ENCODE peak calls at places on chromosomes 5 and 9, in four cellular contexts. G, M, J and E are unnamed samples.

GRCh38 chr5:77418162-77418561 is 74.0 kb downstream of the WDR41 start:
- DNase-seq in G (no peak), M (no peak), J (no peak), E (no peak)

GRCh38 chr9:76519027-76519835 is 60.2 kb downstream of the GCNT1 start:
- DNase-seq in G (no peak), M (no peak), J (no peak), E (no peak)

GRCh38 chr5:151286246-151286645 is 17.3 kb downstream of the SLC36A3 start:
- DNase-seq in G (no peak), M (no peak), J (no peak), E (no peak)

GRCh38 chr5:92330365-92330764 is 947.2 kb upstream of the ARRDC3 start:
- DNase-seq in G (no peak), M (no peak), J (no peak), E (no peak)

GRCh38 chr9:69931340-69931739 is 110.7 kb downstream of the CFAP95 start:
- DNase-seq in G (no peak), M (peak), J (no peak), E (no peak)

GRCh38 chr5:55356896-55357295 is 49.1 kb downstream of the MTREX start:
- DNase-seq in G (no peak), M (no peak), J (no peak), E (no peak)

GRCh38 chr9:33446507-33447403 is 638 bp downstream of the AQP3 start:
- DNase-seq in G (peak), M (peak), J (peak), E (peak)

GRCh38 chr9:129278391-129279237 is 100.6 kb upstream of the IER5L start:
- DNase-seq in G (no peak), M (peak), J (no peak), E (peak)

GRCh38 chr9:26260238-26260637 is 582.0 kb upstream of the TUSC1 start:
- DNase-seq in G (no peak), M (no peak), J (peak), E (no peak)

GRCh38 chr5:137278476-137278875 is 220.7 kb downstream of the SPOCK1 start:
- DNase-seq in G (no peak), M (no peak), J (no peak), E (no peak)

GRCh38 chr5:110956913-110957813 is 114.3 kb upstream of the TSLP start:
- DNase-seq in G (no peak), M (no peak), J (no peak), E (no peak)

GRCh38 chr5:10564838-10565784 is 1.2 kb downstream of the ANKRD33B start:
- DNase-seq in G (peak), M (peak), J (no peak), E (no peak)

GRCh38 chr5:4994994-4995393 is 145.1 kb upstream of the ADAMTS16 start:
- DNase-seq in G (no peak), M (no peak), J (peak), E (no peak)

GRCh38 chr9:77514886-77515711 is 133.0 kb downstream of the GNA14 start:
- DNase-seq in G (no peak), M (no peak), J (peak), E (no peak)

GRCh38 chr5:97181856-97182545 is 1.0 kb downstream of the RIOK2 start:
- DNase-seq in G (no peak), M (no peak), J (peak), E (no peak)

GRCh38 chr5:132812123-132812948 is 766 bp upstream of the SOWAHA start:
- DNase-seq in G (no peak), M (no peak), J (no peak), E (no peak)

GRCh38 chr9:134660407-134660806 is 18.8 kb downstream of the COL5A1 start:
- DNase-seq in G (no peak), M (peak), J (no peak), E (no peak)

GRCh38 chr5:145829708-145830361 is 5.3 kb downstream of the PRELID2 start:
- DNase-seq in G (no peak), M (no peak), J (peak), E (no peak)

GRCh38 chr5:104297076-104297475 is 734.5 kb upstream of the NUDT12 start:
- DNase-seq in G (no peak), M (no peak), J (no peak), E (no peak)

GRCh38 chr9:9557804-9558334 is 1054.9 kb downstream of the PTPRD start:
- DNase-seq in G (no peak), M (peak), J (no peak), E (no peak)

GRCh38 chr5:126271141-126271540 is 152.1 kb upstream of the GRAMD2B start:
- DNase-seq in G (no peak), M (no peak), J (no peak), E (no peak)

GRCh38 chr9:121222524-121223171 is 21.0 kb upstream of the RAB14 start:
- DNase-seq in G (peak), M (no peak), J (peak), E (no peak)

GRCh38 chr9:38263534-38263933 is 129.0 kb upstream of the ALDH1B1 start:
- DNase-seq in G (no peak), M (no peak), J (peak), E (no peak)

GRCh38 chr9:33988219-33988890 is 60.3 kb downstream of the UBAP2 start:
- DNase-seq in G (no peak), M (no peak), J (no peak), E (no peak)

GRCh38 chr5:132012385-132013005 is 1.0 kb upstream of the ACSL6 start:
- DNase-seq in G (no peak), M (peak), J (peak), E (peak)

GRCh38 chr9:81108391-81108790 is 581.0 kb downstream of the TLE1 start:
- DNase-seq in G (no peak), M (no peak), J (no peak), E (no peak)

GRCh38 chr9:81108821-81109220 is 580.5 kb downstream of the TLE1 start:
- DNase-seq in G (no peak), M (no peak), J (no peak), E (no peak)

DNA sequence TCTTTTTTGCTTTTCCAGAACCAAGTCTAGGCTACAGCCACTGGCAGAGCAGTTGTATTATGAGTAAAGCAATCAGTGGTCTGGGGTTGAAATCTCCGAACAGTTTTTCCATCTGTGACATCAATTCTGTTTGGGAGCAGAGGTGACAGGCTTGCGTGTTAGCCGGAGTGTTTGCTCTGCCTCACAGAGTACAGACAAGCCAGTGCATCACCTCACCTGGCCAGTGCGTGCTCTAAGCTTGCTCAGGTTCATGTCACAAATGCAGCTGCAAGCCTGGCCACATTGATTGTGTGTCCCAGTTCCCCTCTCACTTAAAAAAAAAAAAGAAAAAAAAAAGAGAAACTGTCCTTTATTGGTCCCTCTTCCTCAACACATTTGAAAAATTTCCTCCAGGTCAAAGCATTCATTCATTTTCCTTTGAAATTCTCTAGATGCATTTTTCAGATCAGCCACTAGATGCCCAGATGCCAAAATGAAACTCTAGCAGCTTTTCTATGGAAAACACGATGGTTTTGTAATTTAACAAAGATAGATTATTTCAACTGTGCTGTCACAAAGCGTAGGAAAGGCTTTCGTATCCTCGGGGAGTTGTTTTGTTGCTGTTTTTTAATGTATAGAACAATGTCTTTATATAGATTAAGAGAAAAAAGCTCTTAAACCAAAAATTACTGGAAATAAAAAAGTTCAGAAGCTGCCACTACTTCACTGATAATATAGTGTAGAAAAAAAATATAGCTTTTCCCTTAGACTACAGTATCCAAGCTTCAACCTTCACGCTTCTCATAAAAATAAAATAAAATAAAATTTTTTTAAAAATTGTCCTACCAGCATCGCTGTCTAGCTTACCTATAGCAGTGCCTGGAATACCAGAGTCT is 585.5 kb downstream of the TLE1 start:
- DNase-seq in G (peak), M (no peak), J (peak), E (no peak)
- TF ChIP-seq CTCF in G (peak), M (peak), J (peak), E (no peak)

DNA sequence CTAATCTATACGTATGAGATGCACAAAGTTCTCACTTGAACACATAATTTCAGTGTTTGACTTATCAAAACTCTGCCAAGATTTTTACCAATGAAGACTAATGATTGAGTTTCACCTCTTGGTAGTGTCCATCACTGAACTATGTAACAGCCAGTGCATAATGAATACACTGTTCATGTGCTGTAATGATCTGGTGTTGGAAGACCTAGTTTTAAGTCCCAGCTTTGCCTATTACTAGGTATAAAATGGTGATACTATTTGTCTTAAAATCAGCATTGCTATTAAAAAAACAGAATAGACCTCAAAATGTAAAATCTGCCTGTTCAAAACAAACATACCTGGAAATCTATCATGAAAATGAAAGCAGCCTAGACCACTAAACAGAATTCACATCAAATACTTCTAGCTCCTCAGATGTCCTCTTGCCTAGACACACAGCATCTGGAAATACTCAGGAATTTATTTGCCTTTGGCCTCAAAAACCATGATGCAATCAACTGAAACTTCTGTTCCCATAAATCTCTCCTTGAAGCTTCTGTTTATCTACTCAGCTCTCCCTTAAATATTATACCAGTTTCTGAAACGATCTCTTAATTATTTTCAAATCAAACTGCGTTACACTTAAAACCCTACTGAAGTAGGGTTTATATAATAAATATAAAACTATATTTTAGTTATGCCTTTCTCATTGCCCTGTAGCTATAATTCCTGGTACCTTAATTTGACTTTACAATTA is 38.1 kb downstream of the MRPS27 start:
- DNase-seq in G (peak), M (no peak), J (peak), E (no peak)
- H3K9ac ChIP-seq in G (peak), M (no peak), J (no peak), E (no peak)

DNA sequence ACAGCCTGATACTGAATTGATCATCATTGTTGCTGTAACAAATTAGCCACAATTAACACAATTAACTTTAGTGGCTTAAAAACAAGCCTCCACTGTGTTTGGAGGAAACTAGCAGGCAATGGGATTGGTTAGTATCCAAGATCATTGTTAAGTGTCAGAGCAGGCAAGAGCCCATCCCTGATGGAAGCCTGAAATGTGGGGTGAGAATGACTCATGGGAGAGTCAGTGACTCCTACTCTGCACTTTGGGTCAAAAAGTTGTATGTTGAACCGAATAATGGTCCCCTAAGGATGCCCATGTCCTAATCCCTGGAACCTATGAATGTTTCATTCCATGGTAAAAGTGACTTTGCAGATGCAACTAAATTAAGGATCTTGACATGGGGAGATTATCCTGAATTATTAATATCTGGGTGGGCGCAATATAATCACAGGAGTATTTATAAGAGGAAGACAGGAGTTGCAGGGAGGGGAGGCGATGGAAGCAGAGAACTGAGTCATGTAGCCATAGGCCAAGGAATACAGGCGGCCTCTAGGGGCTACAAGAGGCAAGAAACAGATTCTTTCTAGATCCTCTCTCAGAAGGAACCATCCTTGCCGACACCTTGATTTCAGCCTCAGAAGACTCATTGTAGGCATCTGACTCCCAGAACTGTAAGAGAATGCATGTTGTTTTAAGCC is 28.8 kb downstream of the ALG2 start:
- DNase-seq in G (no peak), M (no peak), J (peak), E (no peak)
- TF ChIP-seq CTCF in G (no peak), M (peak), J (peak), E (no peak)

DNA sequence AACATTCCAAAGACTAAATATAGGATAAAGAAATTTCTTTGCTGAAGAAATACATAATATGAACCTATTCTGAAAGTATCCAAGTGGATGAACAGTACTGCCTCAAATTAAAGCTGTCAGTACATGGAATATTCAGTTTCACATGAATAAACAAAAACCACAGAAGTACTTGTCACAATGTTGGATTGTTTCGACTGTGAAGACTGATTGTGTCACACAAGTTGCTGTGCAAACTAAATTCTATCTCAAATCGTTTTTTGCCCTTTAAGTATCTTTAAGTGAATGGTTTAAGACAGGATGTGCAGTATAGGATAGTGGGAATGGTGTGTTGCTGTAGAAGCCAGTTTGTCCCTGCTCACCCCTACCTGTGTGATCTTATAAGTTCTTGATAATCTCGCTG is 137.4 kb upstream of the OTULINL start:
- DNase-seq in G (no peak), M (no peak), J (no peak), E (no peak)
- H3K9ac ChIP-seq in G (peak), M (no peak), J (no peak), E (peak)